ENCODE peak calls at places on chromosome 10, in seven cellular contexts. One of them, this sample, is unnamed. For H3K4me1, the result is how much of the 10 kb centered on the place peaks cover.

GRCh38 chr10:80408198-80409085 is at the start of gene PRXL2A:
- DNase-seq in HepG2: peak
- DNase-seq in HCT116: no peak
- DNase-seq in K562: peak
- DNase-seq in GM12878: no peak
- DNase-seq in SK-N-SH: peak
- DNase-seq in H1: peak
- DNase-seq in this sample: no peak

GRCh38 chr10:124339951-124340760 is 78.6 kb downstream of the OAT start:
- DNase-seq in HepG2: no peak
- DNase-seq in HCT116: no peak
- DNase-seq in K562: no peak
- DNase-seq in GM12878: no peak
- DNase-seq in SK-N-SH: no peak
- DNase-seq in H1: no peak
- DNase-seq in this sample: peak

GRCh38 chr10:34290412-34291082 is 524.5 kb downstream of the PARD3 start:
- DNase-seq in HepG2: peak
- DNase-seq in HCT116: no peak
- DNase-seq in K562: no peak
- DNase-seq in GM12878: no peak
- DNase-seq in SK-N-SH: no peak
- DNase-seq in H1: no peak
- DNase-seq in this sample: no peak

GRCh38 chr10:60384708-60385398 is 4.8 kb downstream of the ANK3 start:
- DNase-seq in HepG2: no peak
- DNase-seq in HCT116: peak
- DNase-seq in K562: no peak
- DNase-seq in GM12878: no peak
- DNase-seq in SK-N-SH: no peak
- DNase-seq in H1: no peak
- DNase-seq in this sample: no peak

GRCh38 chr10:15485684-15486316 is 114.7 kb upstream of the FAM171A1 start:
- DNase-seq in HepG2: no peak
- DNase-seq in HCT116: no peak
- DNase-seq in K562: no peak
- DNase-seq in GM12878: no peak
- DNase-seq in SK-N-SH: no peak
- DNase-seq in H1: no peak
- DNase-seq in this sample: no peak

GRCh38 chr10:8350250-8350967 is 295.9 kb downstream of the GATA3 start:
- DNase-seq in HepG2: no peak
- DNase-seq in HCT116: no peak
- DNase-seq in K562: no peak
- DNase-seq in GM12878: no peak
- DNase-seq in SK-N-SH: no peak
- DNase-seq in H1: no peak
- DNase-seq in this sample: no peak

GRCh38 chr10:65194555-65194954 is 1673.4 kb downstream of the REEP3 start:
- DNase-seq in HepG2: no peak
- DNase-seq in HCT116: no peak
- DNase-seq in K562: no peak
- DNase-seq in GM12878: no peak
- DNase-seq in SK-N-SH: no peak
- DNase-seq in H1: no peak
- DNase-seq in this sample: no peak

GRCh38 chr10:62268027-62268398 is 631 bp downstream of the RTKN2 start:
- DNase-seq in HepG2: no peak
- DNase-seq in HCT116: no peak
- DNase-seq in K562: no peak
- DNase-seq in GM12878: no peak
- DNase-seq in SK-N-SH: peak
- DNase-seq in H1: no peak
- DNase-seq in this sample: no peak

GRCh38 chr10:114716811-114717404 is 58.8 kb upstream of the ABLIM1 start:
- DNase-seq in HepG2: no peak
- DNase-seq in HCT116: no peak
- DNase-seq in K562: no peak
- DNase-seq in GM12878: no peak
- DNase-seq in SK-N-SH: no peak
- DNase-seq in H1: no peak
- DNase-seq in this sample: no peak

GRCh38 chr10:32266979-32267378 is 80.0 kb downstream of the EPC1 start:
- DNase-seq in HepG2: no peak
- DNase-seq in HCT116: no peak
- DNase-seq in K562: no peak
- DNase-seq in GM12878: no peak
- DNase-seq in SK-N-SH: no peak
- DNase-seq in H1: peak
- DNase-seq in this sample: no peak

GRCh38 chr10:32271617-32272016 is 75.3 kb downstream of the EPC1 start:
- DNase-seq in HepG2: no peak
- DNase-seq in HCT116: no peak
- DNase-seq in K562: no peak
- DNase-seq in GM12878: no peak
- DNase-seq in SK-N-SH: no peak
- DNase-seq in H1: no peak
- DNase-seq in this sample: no peak

GRCh38 chr10:32266566-32266965 is 80.4 kb downstream of the EPC1 start:
- DNase-seq in HepG2: no peak
- DNase-seq in HCT116: no peak
- DNase-seq in K562: no peak
- DNase-seq in GM12878: no peak
- DNase-seq in SK-N-SH: no peak
- DNase-seq in H1: no peak
- DNase-seq in this sample: no peak

GRCh38 chr10:32265756-32266155 is 81.2 kb downstream of the EPC1 start:
- DNase-seq in HepG2: no peak
- DNase-seq in HCT116: no peak
- DNase-seq in K562: no peak
- DNase-seq in GM12878: no peak
- DNase-seq in SK-N-SH: no peak
- DNase-seq in H1: no peak
- DNase-seq in this sample: no peak

DNA sequence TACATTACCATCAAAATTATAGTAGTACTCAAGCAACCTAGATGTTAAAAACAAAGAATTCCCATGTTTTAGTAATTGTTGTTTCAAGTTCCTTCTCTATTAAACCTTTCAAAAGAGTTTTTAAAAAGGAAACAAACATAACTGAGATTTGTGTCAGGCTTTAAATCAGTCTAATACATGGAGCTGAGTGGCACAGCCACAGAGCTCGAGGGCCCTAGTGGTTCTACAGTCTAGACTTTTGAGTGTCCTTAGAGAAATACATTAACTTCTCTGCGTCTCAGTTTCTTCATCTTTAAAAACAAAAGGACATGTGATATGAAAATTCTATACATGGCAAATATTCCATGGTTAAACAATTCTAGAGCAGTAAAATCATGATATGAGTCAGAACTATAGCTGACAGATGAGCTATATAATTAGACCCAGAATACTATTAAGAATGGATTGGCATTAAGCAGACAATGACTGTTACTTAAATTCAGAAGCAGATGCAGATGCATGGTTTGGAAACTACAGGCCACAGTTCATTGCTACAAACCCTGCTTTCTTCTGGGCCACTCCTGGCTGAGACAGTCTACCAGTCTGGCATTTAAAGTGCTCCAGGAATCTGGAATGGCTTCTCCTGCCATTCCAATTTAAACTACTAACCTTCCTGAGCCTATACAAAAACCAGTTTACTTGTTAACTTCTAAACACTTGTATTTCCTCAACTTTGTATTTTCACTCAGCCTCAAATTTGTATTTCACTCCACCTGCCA is 77.4 kb downstream of the EPC1 start:
- DNase-seq in HepG2: no peak
- DNase-seq in HCT116: no peak
- DNase-seq in K562: no peak
- DNase-seq in GM12878: no peak
- DNase-seq in SK-N-SH: no peak
- DNase-seq in H1: no peak
- DNase-seq in this sample: no peak
- TF ChIP-seq SIN3A in HepG2: no peak
- TF ChIP-seq SIN3A in HCT116: no peak
- TF ChIP-seq SIN3A in K562: no peak
- TF ChIP-seq SIN3A in GM12878: no peak
- TF ChIP-seq SIN3A in SK-N-SH: no peak
- TF ChIP-seq SIN3A in H1: no peak
- TF ChIP-seq SIN3A in this sample: no peak

GRCh38 chr10:119550802-119551201 is 8.3 kb upstream of the RGS10 start:
- DNase-seq in HepG2: no peak
- DNase-seq in HCT116: no peak
- DNase-seq in K562: no peak
- DNase-seq in GM12878: no peak
- DNase-seq in SK-N-SH: no peak
- DNase-seq in H1: no peak
- DNase-seq in this sample: no peak
- TF ChIP-seq CTCF in HepG2: no peak
- TF ChIP-seq CTCF in HCT116: no peak
- TF ChIP-seq CTCF in K562: no peak
- TF ChIP-seq CTCF in GM12878: no peak
- TF ChIP-seq CTCF in SK-N-SH: no peak
- TF ChIP-seq CTCF in H1: no peak
- TF ChIP-seq CTCF in this sample: no peak

GRCh38 chr10:44970812-44971395 is 7.7 kb downstream of the DEPP1 start:
- DNase-seq in HepG2: no peak
- DNase-seq in HCT116: no peak
- DNase-seq in K562: no peak
- DNase-seq in GM12878: no peak
- DNase-seq in SK-N-SH: no peak
- DNase-seq in H1: no peak
- DNase-seq in this sample: no peak
- H3K4me1 ChIP-seq in HepG2: half or more
- H3K4me1 ChIP-seq in HCT116: under half
- H3K4me1 ChIP-seq in K562: under half
- H3K4me1 ChIP-seq in GM12878: half or more
- H3K4me1 ChIP-seq in SK-N-SH: under half
- H3K4me1 ChIP-seq in H1: under half
- H3K4me1 ChIP-seq in this sample: under half

GRCh38 chr10:131890276-131891195 is 10.3 kb upstream of the PPP2R2D start:
- DNase-seq in HepG2: no peak
- DNase-seq in HCT116: no peak
- DNase-seq in K562: no peak
- DNase-seq in GM12878: no peak
- DNase-seq in SK-N-SH: no peak
- DNase-seq in H1: no peak
- DNase-seq in this sample: no peak
- TF ChIP-seq SIN3A in HepG2: no peak
- TF ChIP-seq SIN3A in HCT116: no peak
- TF ChIP-seq SIN3A in K562: no peak
- TF ChIP-seq SIN3A in GM12878: no peak
- TF ChIP-seq SIN3A in SK-N-SH: no peak
- TF ChIP-seq SIN3A in H1: no peak
- TF ChIP-seq SIN3A in this sample: no peak

GRCh38 chr10:116625845-116626244 is 5.1 kb downstream of the PNLIPRP2 start:
- DNase-seq in HepG2: no peak
- DNase-seq in HCT116: no peak
- DNase-seq in K562: no peak
- DNase-seq in GM12878: no peak
- DNase-seq in SK-N-SH: no peak
- DNase-seq in H1: no peak
- DNase-seq in this sample: no peak

GRCh38 chr10:116626815-116627214 is 6.1 kb downstream of the PNLIPRP2 start:
- DNase-seq in HepG2: no peak
- DNase-seq in HCT116: no peak
- DNase-seq in K562: no peak
- DNase-seq in GM12878: no peak
- DNase-seq in SK-N-SH: no peak
- DNase-seq in H1: no peak
- DNase-seq in this sample: no peak

GRCh38 chr10:116629340-116629739 is 8.6 kb downstream of the PNLIPRP2 start:
- DNase-seq in HepG2: no peak
- DNase-seq in HCT116: no peak
- DNase-seq in K562: no peak
- DNase-seq in GM12878: no peak
- DNase-seq in SK-N-SH: no peak
- DNase-seq in H1: no peak
- DNase-seq in this sample: no peak

GRCh38 chr10:116630020-116630419 is 9.3 kb downstream of the PNLIPRP2 start:
- DNase-seq in HepG2: no peak
- DNase-seq in HCT116: no peak
- DNase-seq in K562: no peak
- DNase-seq in GM12878: no peak
- DNase-seq in SK-N-SH: no peak
- DNase-seq in H1: no peak
- DNase-seq in this sample: no peak

DNA sequence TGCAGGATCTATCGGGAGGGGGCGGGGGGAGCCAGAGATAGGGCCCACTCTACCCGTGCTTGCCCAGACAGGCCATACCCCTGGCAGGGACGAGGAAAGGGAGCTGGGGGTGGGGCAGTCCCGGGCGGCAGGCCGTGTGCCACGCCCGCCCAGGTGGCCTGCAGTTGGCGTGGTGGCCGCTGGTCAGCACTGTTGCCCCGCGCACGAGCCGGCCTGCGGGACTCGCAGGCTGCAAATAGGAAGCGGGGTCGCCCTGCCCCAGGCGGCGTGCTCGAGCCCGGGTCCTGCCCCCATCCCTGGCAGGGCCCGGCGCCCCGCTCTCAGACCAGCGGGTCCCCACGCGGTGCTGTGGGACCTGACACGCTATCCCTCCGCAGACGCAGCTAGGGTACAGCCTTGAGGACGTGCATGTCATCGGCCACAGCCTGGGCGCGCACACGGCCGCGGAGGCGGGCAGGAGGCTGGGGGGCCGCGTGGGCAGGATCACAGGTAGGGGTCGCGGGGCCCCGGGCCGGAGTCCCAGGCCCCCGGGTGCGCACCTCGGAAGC is 6.7 kb downstream of the PNLIPRP2 start:
- DNase-seq in HepG2: peak
- DNase-seq in HCT116: peak
- DNase-seq in K562: peak
- DNase-seq in GM12878: no peak
- DNase-seq in SK-N-SH: peak
- DNase-seq in H1: peak
- DNase-seq in this sample: no peak
- TF ChIP-seq CTCF in HepG2: peak
- TF ChIP-seq CTCF in HCT116: peak
- TF ChIP-seq CTCF in K562: peak
- TF ChIP-seq CTCF in GM12878: no peak
- TF ChIP-seq CTCF in SK-N-SH: peak
- TF ChIP-seq CTCF in H1: peak
- TF ChIP-seq CTCF in this sample: peak

GRCh38 chr10:11292576-11293302 is 275.1 kb downstream of the CELF2 start:
- DNase-seq in HepG2: no peak
- DNase-seq in HCT116: no peak
- DNase-seq in K562: no peak
- DNase-seq in GM12878: no peak
- DNase-seq in SK-N-SH: no peak
- DNase-seq in H1: no peak
- DNase-seq in this sample: no peak
- H3K4me1 ChIP-seq in HepG2: under half
- H3K4me1 ChIP-seq in HCT116: under half
- H3K4me1 ChIP-seq in K562: under half
- H3K4me1 ChIP-seq in GM12878: under half
- H3K4me1 ChIP-seq in SK-N-SH: under half
- H3K4me1 ChIP-seq in H1: under half
- H3K4me1 ChIP-seq in this sample: under half

GRCh38 chr10:100980327-100981110 is 6.8 kb downstream of the MRPL43 start:
- DNase-seq in HepG2: no peak
- DNase-seq in HCT116: no peak
- DNase-seq in K562: no peak
- DNase-seq in GM12878: no peak
- DNase-seq in SK-N-SH: no peak
- DNase-seq in H1: peak
- DNase-seq in this sample: no peak
- TF ChIP-seq SIN3A in HepG2: no peak
- TF ChIP-seq SIN3A in HCT116: no peak
- TF ChIP-seq SIN3A in K562: no peak
- TF ChIP-seq SIN3A in GM12878: no peak
- TF ChIP-seq SIN3A in SK-N-SH: no peak
- TF ChIP-seq SIN3A in H1: no peak
- TF ChIP-seq SIN3A in this sample: no peak